ENCODE peak calls at places on chromosome 2, in six cellular contexts. One of them, this sample, is unnamed.

GRCh38 chr2:180983468-180984388 is 3.3 kb downstream of the UBE2E3 start:
- DNase-seq in brain microvascular endothelial cell: peak
- DNase-seq in colonic mucosa: peak
- DNase-seq in mammary epithelial cell: peak
- DNase-seq in tibial artery: no peak
- DNase-seq in left lung: no peak
- DNase-seq in this sample: no peak

GRCh38 chr2:28558421-28558820 is 62.6 kb downstream of the PLB1 start:
- DNase-seq in mammary epithelial cell: no peak
- DNase-seq in brain microvascular endothelial cell: no peak
- DNase-seq in left lung: no peak
- DNase-seq in tibial artery: no peak
- DNase-seq in colonic mucosa: no peak
- DNase-seq in this sample: no peak

GRCh38 chr2:78644849-78645248 is 380.7 kb upstream of the REG3G start:
- DNase-seq in brain microvascular endothelial cell: no peak
- DNase-seq in tibial artery: no peak
- DNase-seq in colonic mucosa: no peak
- DNase-seq in mammary epithelial cell: no peak
- DNase-seq in left lung: no peak
- DNase-seq in this sample: no peak

GRCh38 chr2:109450574-109451265 is 163.0 kb downstream of the SEPTIN10 start:
- DNase-seq in left lung: peak
- DNase-seq in mammary epithelial cell: no peak
- DNase-seq in brain microvascular endothelial cell: no peak
- DNase-seq in tibial artery: peak
- DNase-seq in colonic mucosa: no peak
- DNase-seq in this sample: no peak

GRCh38 chr2:32963941-32964340 is 17.2 kb downstream of the LTBP1 start:
- DNase-seq in colonic mucosa: no peak
- DNase-seq in brain microvascular endothelial cell: peak
- DNase-seq in tibial artery: no peak
- DNase-seq in mammary epithelial cell: no peak
- DNase-seq in left lung: no peak
- DNase-seq in this sample: no peak

GRCh38 chr2:118588826-118589225 is 258.6 kb downstream of the EN1 start:
- DNase-seq in left lung: no peak
- DNase-seq in tibial artery: no peak
- DNase-seq in mammary epithelial cell: no peak
- DNase-seq in brain microvascular endothelial cell: no peak
- DNase-seq in colonic mucosa: no peak
- DNase-seq in this sample: no peak

GRCh38 chr2:167756427-167756826 is 491.0 kb downstream of the STK39 start:
- DNase-seq in left lung: no peak
- DNase-seq in tibial artery: no peak
- DNase-seq in brain microvascular endothelial cell: peak
- DNase-seq in mammary epithelial cell: no peak
- DNase-seq in colonic mucosa: no peak
- DNase-seq in this sample: no peak

GRCh38 chr2:42901076-42901645 is 108.8 kb upstream of the HAAO start:
- DNase-seq in mammary epithelial cell: no peak
- DNase-seq in brain microvascular endothelial cell: peak
- DNase-seq in colonic mucosa: no peak
- DNase-seq in left lung: no peak
- DNase-seq in tibial artery: no peak
- DNase-seq in this sample: no peak

GRCh38 chr2:235765181-235765820 is 271.5 kb downstream of the AGAP1 start:
- DNase-seq in colonic mucosa: no peak
- DNase-seq in brain microvascular endothelial cell: peak
- DNase-seq in tibial artery: peak
- DNase-seq in left lung: no peak
- DNase-seq in mammary epithelial cell: no peak
- DNase-seq in this sample: no peak

GRCh38 chr2:45406626-45407025 is 204.4 kb downstream of the SRBD1 start:
- DNase-seq in left lung: no peak
- DNase-seq in mammary epithelial cell: no peak
- DNase-seq in brain microvascular endothelial cell: no peak
- DNase-seq in tibial artery: no peak
- DNase-seq in colonic mucosa: no peak
- DNase-seq in this sample: no peak

GRCh38 chr2:218582085-218582484 is 13.4 kb downstream of the CNOT9 start:
- DNase-seq in mammary epithelial cell: peak
- DNase-seq in tibial artery: no peak
- DNase-seq in left lung: no peak
- DNase-seq in colonic mucosa: no peak
- DNase-seq in brain microvascular endothelial cell: peak
- DNase-seq in this sample: no peak

GRCh38 chr2:136874258-136874657 is 108.9 kb downstream of the THSD7B start:
- DNase-seq in mammary epithelial cell: no peak
- DNase-seq in tibial artery: no peak
- DNase-seq in left lung: no peak
- DNase-seq in brain microvascular endothelial cell: peak
- DNase-seq in colonic mucosa: no peak
- DNase-seq in this sample: no peak
- TF ChIP-seq CTCF in mammary epithelial cell: peak
- TF ChIP-seq CTCF in tibial artery: no peak
- TF ChIP-seq CTCF in left lung: no peak
- TF ChIP-seq CTCF in brain microvascular endothelial cell: peak
- TF ChIP-seq CTCF in colonic mucosa: no peak
- TF ChIP-seq CTCF in this sample: no peak

GRCh38 chr2:72526623-72527022 is 299.2 kb downstream of the EXOC6B start:
- DNase-seq in mammary epithelial cell: no peak
- DNase-seq in left lung: no peak
- DNase-seq in tibial artery: no peak
- DNase-seq in colonic mucosa: no peak
- DNase-seq in brain microvascular endothelial cell: no peak
- DNase-seq in this sample: no peak

DNA sequence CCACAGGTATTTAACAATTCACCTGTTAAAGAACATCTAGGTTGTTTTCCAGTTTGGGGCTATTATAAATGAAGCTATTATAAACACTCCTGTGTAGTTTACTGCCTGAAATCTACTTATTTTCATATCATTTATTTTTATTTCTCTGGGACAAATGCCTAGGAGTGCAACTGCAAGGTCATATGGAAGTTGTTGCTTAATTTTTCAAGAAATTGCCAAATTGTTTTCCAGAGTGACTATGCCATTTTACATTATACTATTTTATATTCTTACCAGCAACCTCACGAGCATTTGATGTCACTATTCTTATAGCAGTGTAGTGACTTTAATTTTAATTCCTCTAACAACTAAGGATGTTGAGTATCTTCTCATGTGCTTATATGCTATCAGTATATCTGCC is 298.4 kb downstream of the EXOC6B start:
- DNase-seq in mammary epithelial cell: no peak
- DNase-seq in left lung: no peak
- DNase-seq in colonic mucosa: no peak
- DNase-seq in brain microvascular endothelial cell: no peak
- DNase-seq in tibial artery: no peak
- DNase-seq in this sample: no peak
- TF ChIP-seq CTCF in mammary epithelial cell: no peak
- TF ChIP-seq CTCF in left lung: no peak
- TF ChIP-seq CTCF in colonic mucosa: no peak
- TF ChIP-seq CTCF in brain microvascular endothelial cell: no peak
- TF ChIP-seq CTCF in tibial artery: no peak
- TF ChIP-seq CTCF in this sample: no peak

GRCh38 chr2:157876066-157876770 is at the start of gene ACVR1:
- DNase-seq in left lung: peak
- DNase-seq in mammary epithelial cell: peak
- DNase-seq in tibial artery: peak
- DNase-seq in brain microvascular endothelial cell: peak
- DNase-seq in colonic mucosa: peak
- DNase-seq in this sample: peak
- TF ChIP-seq CTCF in left lung: peak
- TF ChIP-seq CTCF in mammary epithelial cell: peak
- TF ChIP-seq CTCF in tibial artery: peak
- TF ChIP-seq CTCF in brain microvascular endothelial cell: no peak
- TF ChIP-seq CTCF in colonic mucosa: no peak
- TF ChIP-seq CTCF in this sample: peak

DNA sequence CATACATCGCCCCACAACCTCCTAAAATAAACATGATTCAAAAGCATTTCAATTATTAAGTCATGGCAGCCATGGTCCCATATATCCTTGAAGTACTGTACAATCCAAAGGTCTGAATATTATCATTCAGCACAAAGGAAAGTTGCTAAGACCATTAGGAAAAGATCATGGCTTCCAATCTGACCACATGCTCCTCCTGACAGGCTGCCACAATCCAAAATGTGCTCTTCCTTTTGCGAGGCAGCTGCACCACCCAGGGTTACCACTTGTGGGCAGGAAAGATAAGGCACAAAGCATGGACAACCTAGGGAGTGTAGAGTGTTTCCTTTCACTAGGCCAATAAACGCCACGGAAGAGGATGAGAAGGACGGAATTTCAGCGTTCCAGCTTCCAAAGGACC is 5.4 kb downstream of the BOLA3 start:
- DNase-seq in left lung: no peak
- DNase-seq in brain microvascular endothelial cell: no peak
- DNase-seq in colonic mucosa: no peak
- DNase-seq in mammary epithelial cell: no peak
- DNase-seq in tibial artery: no peak
- DNase-seq in this sample: no peak
- TF ChIP-seq CTCF in left lung: no peak
- TF ChIP-seq CTCF in brain microvascular endothelial cell: peak
- TF ChIP-seq CTCF in colonic mucosa: no peak
- TF ChIP-seq CTCF in mammary epithelial cell: peak
- TF ChIP-seq CTCF in tibial artery: no peak
- TF ChIP-seq CTCF in this sample: no peak

DNA sequence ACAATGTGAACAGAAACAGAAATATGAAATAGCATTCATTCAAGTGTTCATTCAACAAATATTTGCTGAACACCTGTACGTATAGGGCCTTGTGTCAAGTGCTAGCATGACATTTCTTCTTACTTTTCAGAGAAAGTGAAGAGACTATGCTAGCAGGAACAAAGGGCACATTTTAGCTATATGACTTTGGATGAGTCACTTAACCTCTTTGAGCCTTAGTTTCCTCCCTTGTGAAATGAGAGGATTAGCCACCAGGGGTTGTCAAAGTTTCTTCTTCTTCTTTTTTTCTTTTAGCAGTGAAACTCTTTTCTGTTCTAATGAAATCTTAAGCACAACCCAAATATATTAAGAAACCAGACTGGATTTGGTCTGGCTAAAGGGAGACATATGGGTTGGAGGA is 53.1 kb downstream of the FIGN start:
- DNase-seq in left lung: no peak
- DNase-seq in tibial artery: no peak
- DNase-seq in colonic mucosa: no peak
- DNase-seq in brain microvascular endothelial cell: peak
- DNase-seq in mammary epithelial cell: peak
- DNase-seq in this sample: no peak
- TF ChIP-seq CTCF in left lung: no peak
- TF ChIP-seq CTCF in tibial artery: no peak
- TF ChIP-seq CTCF in colonic mucosa: no peak
- TF ChIP-seq CTCF in brain microvascular endothelial cell: peak
- TF ChIP-seq CTCF in mammary epithelial cell: peak
- TF ChIP-seq CTCF in this sample: no peak

GRCh38 chr2:197356136-197356535 is 45.6 kb upstream of the ANKRD44 start:
- DNase-seq in mammary epithelial cell: no peak
- DNase-seq in colonic mucosa: no peak
- DNase-seq in brain microvascular endothelial cell: no peak
- DNase-seq in tibial artery: no peak
- DNase-seq in left lung: no peak
- DNase-seq in this sample: no peak
- TF ChIP-seq CTCF in mammary epithelial cell: no peak
- TF ChIP-seq CTCF in colonic mucosa: no peak
- TF ChIP-seq CTCF in brain microvascular endothelial cell: peak
- TF ChIP-seq CTCF in tibial artery: no peak
- TF ChIP-seq CTCF in left lung: no peak
- TF ChIP-seq CTCF in this sample: no peak

DNA sequence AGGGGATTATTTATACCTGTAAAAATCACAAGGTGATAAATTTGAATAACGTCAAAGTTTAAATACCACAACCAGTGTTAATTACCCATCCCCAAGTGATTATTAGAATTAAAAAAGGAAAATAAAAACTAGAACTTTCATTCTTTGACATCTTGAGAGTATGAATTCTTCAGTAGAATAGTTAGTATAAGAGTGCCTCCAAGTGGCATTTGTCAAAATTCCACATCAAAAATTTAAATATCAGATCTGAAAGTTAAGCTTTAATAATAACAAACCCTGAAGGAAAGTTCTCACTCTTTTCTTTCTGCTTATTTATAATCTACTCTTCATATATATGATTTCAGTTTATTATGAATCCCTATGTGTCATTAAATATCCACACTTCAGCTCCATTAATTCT is 273.7 kb upstream of the KYNU start:
- DNase-seq in brain microvascular endothelial cell: no peak
- DNase-seq in tibial artery: no peak
- DNase-seq in mammary epithelial cell: no peak
- DNase-seq in left lung: no peak
- DNase-seq in colonic mucosa: no peak
- DNase-seq in this sample: no peak
- TF ChIP-seq CTCF in brain microvascular endothelial cell: peak
- TF ChIP-seq CTCF in tibial artery: no peak
- TF ChIP-seq CTCF in mammary epithelial cell: peak
- TF ChIP-seq CTCF in left lung: no peak
- TF ChIP-seq CTCF in colonic mucosa: no peak
- TF ChIP-seq CTCF in this sample: no peak

This sample was measured in mucosa of descending colon.